ENCODE peak calls at places on chromosomes 3 and 15, in ten cellular contexts. D is T-helper 1 cell; R is CD8-positive, alpha-beta T cell; K is activated T-cell treated with anti-CD3 and anti-CD28 coated beads for 48 hours; A is skeletal muscle cell; L is NCI-H82; Y is posterior vena cava; G is body of pancreas; F is D341Med; J is suprapubic skin. B is an unnamed sample.

GRCh38 chr15:100891316-100892012 is 11.8 kb downstream of the ALDH1A3 start:
- DNase-seq in D (no peak), R (no peak), K (no peak), A (no peak), L (no peak), Y (peak; percentile 76), G (no peak), F (no peak), J (no peak), B (no peak)

GRCh38 chr3:13019243-13019701 is 54.0 kb downstream of the IQSEC1 start:
- DNase-seq in D (no peak), R (no peak), K (no peak), A (peak; percentile 50), L (no peak), Y (peak; percentile 91), G (no peak), F (no peak), J (peak; percentile 81), B (no peak)

GRCh38 chr3:181694805-181695660 is 16.7 kb upstream of the SOX2 start:
- DNase-seq in D (no peak), R (no peak), K (no peak), A (no peak), L (peak; percentile 20), Y (peak; percentile 85), G (peak; percentile 43), F (no peak), J (peak; percentile 74), B (no peak)

GRCh38 chr3:4986175-4986610 is 7.0 kb downstream of the BHLHE40 start:
- DNase-seq in D (no peak), R (no peak), K (no peak), A (no peak), L (peak; percentile 52), Y (no peak), G (no peak), F (no peak), J (no peak), B (no peak)

GRCh38 chr3:67481126-67481525 is 173.3 kb downstream of the SUCLG2 start:
- DNase-seq in D (no peak), R (no peak), K (no peak), A (no peak), L (no peak), Y (no peak), G (no peak), F (no peak), J (no peak), B (no peak)

GRCh38 chr3:127632035-127632434 is 3.0 kb downstream of the PODXL2 start:
- DNase-seq in D (no peak), R (no peak), K (no peak), A (no peak), L (peak; percentile 46), Y (peak; percentile 29), G (no peak), F (peak; percentile 58), J (no peak), B (no peak)

GRCh38 chr3:197539651-197540051 is 16.1 kb downstream of the BDH1 start:
- DNase-seq in D (no peak), R (no peak), K (no peak), A (no peak), L (no peak), Y (no peak), G (no peak), F (no peak), J (peak; percentile 61), B (no peak)

GRCh38 chr3:141485578-141486415 is 1.0 kb upstream of the RASA2 start:
- DNase-seq in D (no peak), R (no peak), K (no peak), A (peak; percentile 31), L (no peak), Y (no peak), G (no peak), F (no peak), J (no peak), B (no peak)

GRCh38 chr3:50320853-50321145 is 1.7 kb downstream of the HYAL2 start:
- DNase-seq in D (no peak), R (no peak), K (no peak), A (no peak), L (no peak), Y (no peak), G (no peak), F (no peak), J (no peak), B (no peak)

GRCh38 chr3:132783152-132783551 is 60.9 kb upstream of the NPHP3 start:
- DNase-seq in D (no peak), R (no peak), K (no peak), A (peak; percentile 21), L (no peak), Y (no peak), G (no peak), F (no peak), J (no peak), B (no peak)

GRCh38 chr3:171058058-171058457 is 31.5 kb upstream of the SLC2A2 start:
- DNase-seq in D (no peak), R (no peak), K (no peak), A (no peak), L (no peak), Y (no peak), G (no peak), F (no peak), J (no peak), B (no peak)

GRCh38 chr3:10284496-10284895 is 8.3 kb downstream of the GHRL start:
- DNase-seq in D (peak; percentile 44), R (no peak), K (no peak), A (no peak), L (no peak), Y (no peak), G (no peak), F (no peak), J (no peak), B (no peak)

GRCh38 chr3:98733778-98734281 is 29.3 kb upstream of the ST3GAL6 start:
- DNase-seq in D (no peak), R (no peak), K (no peak), A (no peak), L (no peak), Y (no peak), G (no peak), F (no peak), J (no peak), B (no peak)

GRCh38 chr3:156614642-156615511 is 59.5 kb upstream of the TIPARP start:
- DNase-seq in D (no peak), R (no peak), K (no peak), A (no peak), L (no peak), Y (no peak), G (no peak), F (no peak), J (no peak), B (no peak)

GRCh38 chr3:43948013-43948412 is 257.3 kb downstream of the ABHD5 start:
- DNase-seq in D (no peak), R (no peak), K (no peak), A (no peak), L (no peak), Y (no peak), G (no peak), F (no peak), J (no peak), B (no peak)

GRCh38 chr15:72033711-72034110 is 84.2 kb downstream of the MYO9A start:
- DNase-seq in D (no peak), R (no peak), K (no peak), A (peak; percentile 6), L (no peak), Y (no peak), G (no peak), F (no peak), J (no peak), B (no peak)

GRCh38 chr15:50418041-50418583 is 6.1 kb upstream of the USP8 start:
- DNase-seq in D (no peak), R (no peak), K (no peak), A (no peak), L (no peak), Y (no peak), G (peak; percentile 20), F (no peak), J (no peak), B (no peak)

GRCh38 chr3:62940763-62941632 is 65.8 kb upstream of the CADPS start:
- DNase-seq in D (no peak), R (no peak), K (no peak), A (peak; percentile 82), L (peak; percentile 35), Y (no peak), G (no peak), F (peak; percentile 30), J (no peak), B (no peak)

GRCh38 chr3:179464296-179465092 is 13.2 kb upstream of the GNB4 start:
- DNase-seq in D (no peak), R (no peak), K (no peak), A (no peak), L (no peak), Y (no peak), G (no peak), F (no peak), J (no peak), B (peak; percentile 9)

GRCh38 chr15:67025719-67026118 is 39.7 kb upstream of the SMAD3 start:
- DNase-seq in D (no peak), R (no peak), K (no peak), A (no peak), L (no peak), Y (peak; percentile 82), G (no peak), F (no peak), J (no peak), B (no peak)

GRCh38 chr3:46860381-46861292 is 2.6 kb downstream of the MYL3 start:
- DNase-seq in D (no peak), R (no peak), K (peak; percentile 23), A (no peak), L (peak; percentile 57), Y (peak; percentile 64), G (peak; percentile 11), F (peak; percentile 59), J (peak; percentile 68), B (no peak)

GRCh38 chr3:30113906-30114305 is 492.5 kb upstream of the TGFBR2 start:
- DNase-seq in D (no peak), R (no peak), K (no peak), A (no peak), L (no peak), Y (no peak), G (no peak), F (no peak), J (no peak), B (no peak)

GRCh38 chr3:52873433-52874159 is 23.8 kb downstream of the STIMATE start:
- DNase-seq in D (no peak), R (no peak), K (no peak), A (peak; percentile 36), L (no peak), Y (no peak), G (no peak), F (no peak), J (no peak), B (no peak)

GRCh38 chr15:77097317-77097721 is 26.4 kb upstream of the TSPAN3 start:
- DNase-seq in D (no peak), R (no peak), K (no peak), A (no peak), L (peak; percentile 100), Y (no peak), G (no peak), F (peak; percentile 84), J (no peak), B (no peak)

GRCh38 chr3:77338195-77338594 is 298.3 kb downstream of the ROBO2 start:
- DNase-seq in D (no peak), R (no peak), K (no peak), A (no peak), L (no peak), Y (no peak), G (no peak), F (no peak), J (no peak), B (no peak)

GRCh38 chr3:183064475-183064874 is 34.8 kb downstream of the MCCC1 start:
- DNase-seq in D (no peak), R (no peak), K (no peak), A (no peak), L (no peak), Y (no peak), G (no peak), F (no peak), J (no peak), B (no peak)

GRCh38 chr15:36911322-36911944 is 188.9 kb downstream of the MEIS2 start:
- DNase-seq in D (no peak), R (no peak), K (no peak), A (peak; percentile 26), L (no peak), Y (no peak), G (no peak), F (no peak), J (no peak), B (no peak)

GRCh38 chr3:112132554-112132953 is 494 bp downstream of the GCSAM start:
- DNase-seq in D (no peak), R (no peak), K (no peak), A (no peak), L (no peak), Y (no peak), G (no peak), F (no peak), J (no peak), B (no peak)

B was measured in stimulated activated naive B cell treated with anti-CD40 and anti-IgM and Interleukin-4, amounts not matched to agents 10 μg/mL and 1 μg/mL and 100 μg/mL, for 72 hours.